ENCODE peak calls at places on chromosomes 16 and 17, in nine cellular contexts. N is PC-9, H is fibroblast of the aortic adventitia, K is body of pancreas, Z is gastrocnemius medialis, R is foreskin fibroblast, I is heart right ventricle, M is lung, C is BJ. B is an unnamed sample.

GRCh38 chr17:31448467-31449077 is 57.1 kb downstream of the RAB11FIP4 start:
- DNase-seq in N (peak), H (peak), K (no peak), Z (no peak), R (peak), I (no peak), M (no peak), C (no peak), B (no peak)

GRCh38 chr17:68101075-68101991 is 65.8 kb downstream of the KPNA2 start:
- DNase-seq in N (peak), H (peak), K (peak), Z (peak), R (peak), I (peak), M (peak), C (peak), B (peak)

GRCh38 chr17:49214665-49215360 is 4.3 kb downstream of the ABI3 start:
- DNase-seq in N (no peak), H (no peak), K (peak), Z (no peak), R (no peak), I (no peak), M (no peak), C (no peak), B (no peak)

GRCh38 chr17:27756467-27757371 is 43.6 kb downstream of the NOS2 start:
- DNase-seq in N (no peak), H (peak), K (peak), Z (no peak), R (peak), I (peak), M (peak), C (no peak), B (peak)

GRCh38 chr16:72937360-72937759 is 110.6 kb downstream of the ZFHX3 start:
- DNase-seq in N (no peak), H (no peak), K (no peak), Z (no peak), R (no peak), I (no peak), M (no peak), C (no peak), B (no peak)

GRCh38 chr16:31344712-31345111 is 10.3 kb upstream of the ITGAX start:
- DNase-seq in N (no peak), H (no peak), K (no peak), Z (no peak), R (no peak), I (no peak), M (no peak), C (no peak), B (no peak)

GRCh38 chr16:26598061-26598460 is 468.7 kb upstream of the C16orf82 start:
- DNase-seq in N (no peak), H (no peak), K (no peak), Z (no peak), R (no peak), I (no peak), M (no peak), C (no peak), B (no peak)

GRCh38 chr17:67246398-67246647 is 1.3 kb upstream of the HELZ start:
- DNase-seq in N (no peak), H (no peak), K (no peak), Z (no peak), R (no peak), I (no peak), M (no peak), C (no peak), B (no peak)

GRCh38 chr17:79465011-79466006 is 145.5 kb downstream of the RBFOX3 start:
- DNase-seq in N (no peak), H (no peak), K (peak), Z (no peak), R (no peak), I (no peak), M (no peak), C (no peak), B (no peak)

GRCh38 chr16:89170346-89171215 is 967 bp upstream of the CDH15 start:
- DNase-seq in N (peak), H (no peak), K (peak), Z (no peak), R (no peak), I (no peak), M (peak), C (no peak), B (no peak)

GRCh38 chr17:67386965-67387551 is 10.0 kb downstream of the PITPNC1 start:
- DNase-seq in N (no peak), H (peak), K (peak), Z (no peak), R (no peak), I (no peak), M (peak), C (no peak), B (no peak)

GRCh38 chr16:87060026-87060986 is 256.9 kb downstream of the C16orf95 start:
- DNase-seq in N (no peak), H (peak), K (no peak), Z (peak), R (peak), I (peak), M (no peak), C (no peak), B (no peak)

GRCh38 chr17:63497708-63498483 is 21.0 kb downstream of the ACE start:
- DNase-seq in N (no peak), H (no peak), K (no peak), Z (no peak), R (no peak), I (no peak), M (no peak), C (no peak), B (no peak)

GRCh38 chr17:5699789-5700188 is 115.5 kb upstream of the NLRP1 start:
- DNase-seq in N (no peak), H (no peak), K (no peak), Z (no peak), R (no peak), I (no peak), M (no peak), C (no peak), B (no peak)

GRCh38 chr17:81328489-81328888 is 33.4 kb upstream of the SLC38A10 start:
- DNase-seq in N (no peak), H (no peak), K (no peak), Z (peak), R (no peak), I (no peak), M (no peak), C (no peak), B (no peak)

GRCh38 chr16:87580855-87581261 is 21.4 kb upstream of the JPH3 start:
- DNase-seq in N (peak), H (peak), K (no peak), Z (no peak), R (peak), I (no peak), M (no peak), C (peak), B (no peak)

GRCh38 chr17:67475161-67475887 is 98.2 kb downstream of the PITPNC1 start:
- DNase-seq in N (peak), H (peak), K (peak), Z (peak), R (peak), I (peak), M (peak), C (no peak), B (peak)

GRCh38 chr17:38560503-38561318 is 45.0 kb downstream of the SRCIN1 start:
- DNase-seq in N (no peak), H (peak), K (no peak), Z (no peak), R (peak), I (peak), M (no peak), C (no peak), B (no peak)

GRCh38 chr17:34755371-34755770 is 176.0 kb downstream of the TMEM132E start:
- DNase-seq in N (no peak), H (no peak), K (no peak), Z (no peak), R (no peak), I (no peak), M (no peak), C (no peak), B (no peak)

GRCh38 chr17:50908860-50909764 is 43.0 kb upstream of the TOB1 start:
- DNase-seq in N (no peak), H (no peak), K (peak), Z (peak), R (no peak), I (peak), M (peak), C (no peak), B (no peak)

GRCh38 chr17:18045691-18046090 is 6.5 kb downstream of the GID4 start:
- DNase-seq in N (no peak), H (no peak), K (no peak), Z (no peak), R (no peak), I (no peak), M (no peak), C (no peak), B (no peak)

GRCh38 chr17:18044609-18045008 is 5.4 kb downstream of the GID4 start:
- DNase-seq in N (no peak), H (no peak), K (no peak), Z (no peak), R (no peak), I (no peak), M (no peak), C (no peak), B (no peak)

GRCh38 chr17:18042969-18043368 is 3.8 kb downstream of the GID4 start:
- DNase-seq in N (no peak), H (no peak), K (no peak), Z (no peak), R (no peak), I (no peak), M (no peak), C (no peak), B (no peak)

GRCh38 chr17:18041776-18042175 is 2.6 kb downstream of the GID4 start:
- DNase-seq in N (peak), H (peak), K (no peak), Z (no peak), R (peak), I (no peak), M (no peak), C (peak), B (no peak)

GRCh38 chr17:18043491-18043890 is 4.3 kb downstream of the GID4 start:
- DNase-seq in N (no peak), H (peak), K (no peak), Z (no peak), R (no peak), I (no peak), M (no peak), C (no peak), B (no peak)
- TF ChIP-seq CTCF in N (peak), H (peak), K (peak), Z (no peak), R (peak), I (peak), M (no peak), C (peak), B (no peak)

DNA sequence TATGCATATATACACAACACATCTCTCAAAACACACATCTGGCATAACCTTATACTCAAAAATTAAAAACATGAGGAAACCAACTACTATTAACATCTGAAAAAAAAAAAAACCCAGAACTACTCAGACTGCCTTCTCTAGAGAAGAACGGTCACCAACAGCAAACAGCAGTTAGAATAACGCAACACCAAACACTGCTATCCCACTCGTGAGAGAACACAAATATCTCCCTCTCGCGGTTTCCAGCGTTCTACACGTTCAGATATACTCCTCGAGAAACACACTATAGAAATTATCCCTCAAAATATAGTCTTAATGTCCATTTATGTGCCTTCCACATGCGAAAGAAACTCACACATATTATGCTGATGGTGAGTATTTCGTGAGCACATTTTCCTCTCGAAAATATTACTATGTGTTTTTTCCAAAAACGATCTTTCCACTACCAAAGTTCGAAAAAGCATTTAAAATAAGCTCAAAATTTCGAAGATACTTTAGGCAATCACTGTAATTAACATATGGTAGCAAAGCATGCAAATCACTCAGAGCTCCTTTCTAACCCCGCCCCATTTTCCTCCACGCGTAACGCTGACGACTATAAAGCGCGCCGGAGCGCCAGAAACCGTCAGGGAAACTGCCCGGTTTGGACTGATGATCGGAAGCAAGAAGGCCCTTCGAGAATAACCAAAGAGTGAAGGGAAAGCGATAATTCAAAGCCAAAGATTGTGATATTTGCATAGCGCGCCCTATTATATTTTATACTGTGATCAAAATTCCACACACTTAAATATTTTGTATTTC is 60.1 kb downstream of the TEX14 start:
- DNase-seq in N (peak), H (peak), K (peak), Z (peak), R (peak), I (peak), M (peak), C (peak), B (peak)
- TF ChIP-seq CTCF in N (peak), H (peak), K (peak), Z (no peak), R (no peak), I (peak), M (no peak), C (peak), B (no peak)

DNA sequence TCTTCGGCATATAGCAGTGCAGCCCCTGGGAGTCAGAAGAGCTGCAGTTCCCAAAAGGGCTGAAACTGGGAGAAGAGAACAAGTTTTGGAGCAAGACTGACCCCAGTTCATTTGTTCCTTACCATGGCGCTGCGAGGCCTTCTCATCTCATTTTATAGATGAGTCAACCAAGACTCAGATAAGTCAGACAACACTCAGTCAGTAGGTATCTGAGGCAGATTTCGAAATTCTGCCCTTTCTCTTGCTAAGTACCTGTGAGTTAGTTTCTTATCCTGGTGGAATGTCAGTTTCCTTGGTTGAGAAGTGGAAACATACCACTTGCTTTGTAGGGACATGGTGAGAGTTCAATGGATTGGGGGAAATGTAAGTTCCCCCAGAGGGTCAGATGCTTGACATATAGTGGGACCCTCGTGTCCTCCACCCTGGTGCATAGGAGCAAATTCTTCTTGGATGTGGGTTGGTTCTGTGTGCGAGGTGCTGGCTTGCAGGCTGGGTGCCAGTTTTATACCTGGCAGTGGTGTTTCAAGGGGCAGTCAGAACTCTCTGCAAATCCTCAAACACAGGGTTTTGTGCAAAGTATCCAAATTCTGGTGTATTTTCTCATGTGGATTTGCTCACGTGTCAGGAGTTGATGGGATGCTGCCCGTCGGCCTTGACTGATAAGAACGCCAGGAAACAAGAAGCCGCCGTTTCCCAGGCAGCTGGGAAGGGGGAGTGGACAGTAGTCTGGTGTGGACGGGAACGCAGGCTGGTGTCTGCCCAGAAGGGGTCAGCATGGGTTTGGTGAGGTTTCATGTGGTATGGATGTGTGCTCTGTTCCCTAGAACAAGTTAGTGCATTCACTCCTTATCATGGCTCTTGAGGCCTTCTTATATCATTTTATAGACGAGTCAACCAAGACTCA is 61.1 kb upstream of the CIBAR2 start:
- DNase-seq in N (peak), H (peak), K (no peak), Z (no peak), R (peak), I (no peak), M (no peak), C (no peak), B (no peak)
- TF ChIP-seq CTCF in N (no peak), H (peak), K (no peak), Z (no peak), R (peak), I (no peak), M (no peak), C (peak), B (no peak)

DNA sequence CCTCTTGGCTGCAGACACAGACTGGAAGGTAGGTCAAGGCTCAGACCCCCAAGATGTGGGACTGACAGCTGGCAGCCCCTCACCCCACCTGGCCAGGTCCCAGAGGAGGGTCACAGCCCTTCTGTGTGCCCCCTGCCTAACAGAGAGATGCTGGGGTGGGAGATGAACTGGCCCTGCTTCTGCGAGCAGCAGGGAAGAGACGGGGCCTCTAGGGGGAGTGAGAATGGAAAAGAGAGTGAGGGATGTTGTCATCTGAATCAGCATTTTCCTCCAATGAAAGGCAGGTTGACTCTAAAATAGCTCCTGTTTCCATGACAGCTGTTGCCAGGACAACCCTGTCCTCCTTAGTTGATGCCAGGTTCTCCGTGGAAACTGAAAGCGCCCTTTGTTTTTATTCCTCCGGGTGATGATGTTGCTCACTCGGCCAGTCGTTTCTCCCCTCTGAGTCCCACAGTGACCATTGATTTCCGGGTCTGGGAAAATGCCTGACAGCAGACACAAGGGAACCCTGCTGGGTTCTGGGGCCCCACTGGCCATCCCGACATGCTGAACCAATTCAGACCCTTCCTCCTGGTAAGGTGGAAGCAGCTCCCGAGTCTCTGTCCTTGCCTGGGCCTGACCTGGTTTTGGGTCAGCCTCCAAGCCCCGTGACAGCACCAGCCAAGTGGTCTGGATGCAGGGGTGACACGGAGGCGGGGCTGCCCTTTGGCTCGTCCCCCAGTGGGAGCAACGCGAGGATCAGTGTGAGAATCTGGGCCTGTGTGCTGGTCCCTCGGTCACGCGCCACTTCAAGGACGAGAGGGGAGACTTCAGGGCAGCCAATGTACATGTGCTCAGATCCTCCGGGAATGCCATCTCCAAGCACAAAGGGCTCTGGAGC is 4.7 kb upstream of the NDRG4 start:
- DNase-seq in N (peak), H (peak), K (peak), Z (no peak), R (peak), I (peak), M (peak), C (peak), B (no peak)
- TF ChIP-seq CTCF in N (peak), H (peak), K (peak), Z (no peak), R (peak), I (peak), M (no peak), C (peak), B (no peak)

GRCh38 chr17:11986939-11987329 is 10.3 kb downstream of the ZNF18 start:
- DNase-seq in N (peak), H (peak), K (no peak), Z (no peak), R (peak), I (peak), M (no peak), C (no peak), B (no peak)

GRCh38 chr17:11981862-11982261 is 15.4 kb downstream of the ZNF18 start:
- DNase-seq in N (no peak), H (no peak), K (no peak), Z (no peak), R (no peak), I (no peak), M (no peak), C (no peak), B (no peak)

GRCh38 chr17:11990363-11990983 is 6.8 kb downstream of the ZNF18 start:
- DNase-seq in N (no peak), H (no peak), K (no peak), Z (no peak), R (no peak), I (no peak), M (no peak), C (no peak), B (no peak)

GRCh38 chr17:11991461-11991860 is 5.8 kb downstream of the ZNF18 start:
- DNase-seq in N (no peak), H (no peak), K (no peak), Z (no peak), R (no peak), I (no peak), M (no peak), C (no peak), B (no peak)

GRCh38 chr17:11986179-11986938 is 10.9 kb downstream of the ZNF18 start:
- DNase-seq in N (no peak), H (peak), K (no peak), Z (peak), R (no peak), I (peak), M (no peak), C (no peak), B (no peak)
- TF ChIP-seq CTCF in N (no peak), H (no peak), K (no peak), Z (no peak), R (no peak), I (no peak), M (no peak), C (no peak), B (no peak)

GRCh38 chr17:55843785-55844184 is 92.9 kb downstream of the PCTP start:
- DNase-seq in N (no peak), H (no peak), K (no peak), Z (no peak), R (no peak), I (no peak), M (no peak), C (no peak), B (no peak)

GRCh38 chr17:55842405-55843158 is 91.7 kb downstream of the PCTP start:
- DNase-seq in N (no peak), H (no peak), K (no peak), Z (peak), R (no peak), I (no peak), M (no peak), C (no peak), B (no peak)

GRCh38 chr17:55846745-55847144 is 95.9 kb downstream of the PCTP start:
- DNase-seq in N (no peak), H (no peak), K (no peak), Z (no peak), R (no peak), I (no peak), M (no peak), C (no peak), B (no peak)

DNA sequence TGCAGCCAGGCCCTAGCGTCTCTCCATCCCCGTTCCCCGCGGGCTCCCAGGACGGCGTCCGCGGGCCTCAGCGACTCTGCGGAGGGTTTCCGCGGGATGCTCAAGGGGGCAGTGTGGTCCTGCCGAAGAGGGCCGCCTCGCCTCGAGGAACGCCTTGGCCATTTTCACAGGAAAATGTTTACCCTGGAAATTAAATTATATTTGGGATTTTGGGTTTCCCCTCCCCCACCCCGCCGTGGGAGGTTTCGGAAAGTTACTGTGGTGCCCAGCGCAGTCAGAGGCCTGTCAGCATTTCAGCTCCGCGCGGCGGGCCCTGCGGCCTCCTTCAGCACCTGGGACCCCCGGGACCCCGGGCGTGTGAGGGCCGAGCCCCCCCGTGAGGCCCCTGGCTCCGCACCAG is 94.5 kb downstream of the PCTP start:
- DNase-seq in N (no peak), H (peak), K (peak), Z (peak), R (peak), I (peak), M (peak), C (no peak), B (peak)
- TF ChIP-seq CTCF in N (no peak), H (peak), K (no peak), Z (peak), R (peak), I (peak), M (no peak), C (peak), B (no peak)

GRCh38 chr17:21039839-21040575 is 2.8 kb downstream of the USP22 start:
- DNase-seq in N (peak), H (peak), K (no peak), Z (no peak), R (no peak), I (no peak), M (no peak), C (no peak), B (no peak)
- TF ChIP-seq CTCF in N (peak), H (peak), K (peak), Z (no peak), R (peak), I (peak), M (no peak), C (peak), B (no peak)